ENCODE peak calls at places on chromosomes 7 and 10, in nine cellular contexts. V, E, S, B, Z, D, I, H and Y are unnamed samples.

GRCh38 chr10:70357447-70358035 is 24.9 kb downstream of the LRRC20 start:
- DNase-seq in H (no peak), V (no peak), I (no peak), Z (no peak), B (no peak), D (no peak), E (no peak), S (no peak), Y (no peak)

GRCh38 chr7:12827920-12828319 is 140.5 kb downstream of the ARL4A start:
- DNase-seq in B (no peak), D (no peak), I (no peak), E (no peak), V (no peak), S (no peak), H (no peak), Z (no peak), Y (no peak)

GRCh38 chr7:27955596-27955995 is 215.6 kb downstream of the TAX1BP1 start:
- DNase-seq in E (no peak), S (no peak), B (no peak), D (no peak), Z (no peak), I (no peak), V (no peak), H (no peak), Y (no peak)

GRCh38 chr7:130162196-130162595 is 43.0 kb downstream of the TMEM209 start:
- DNase-seq in E (no peak), D (no peak), I (no peak), Z (no peak), B (no peak), S (no peak), H (no peak), V (no peak), Y (peak; percentile 59)

GRCh38 chr10:34187201-34187600 is 627.9 kb downstream of the PARD3 start:
- DNase-seq in V (peak; percentile 33), S (no peak), I (no peak), H (no peak), B (no peak), E (no peak), Z (no peak), D (no peak), Y (no peak)

GRCh38 chr10:110797416-110797815 is 74.3 kb upstream of the PDCD4 start:
- DNase-seq in I (no peak), B (no peak), S (no peak), E (no peak), D (no peak), Z (no peak), H (no peak), V (no peak), Y (no peak)

GRCh38 chr7:112031689-112032088 is 174.5 kb downstream of the DOCK4 start:
- DNase-seq in Z (no peak), E (no peak), V (no peak), I (no peak), S (no peak), B (no peak), H (no peak), D (no peak), Y (no peak)

GRCh38 chr10:130179640-130180039 is 43.4 kb downstream of the GLRX3 start:
- DNase-seq in H (no peak), Z (peak; percentile 65), I (no peak), E (no peak), B (peak; percentile 63), V (peak; percentile 89), D (no peak), S (peak; percentile 81), Y (no peak)

GRCh38 chr7:142468871-142469652 is 211.2 kb upstream of the PRSS58 start:
- DNase-seq in H (no peak), V (no peak), S (no peak), I (no peak), B (no peak), D (no peak), E (no peak), Z (no peak), Y (no peak)

GRCh38 chr7:25894002-25894901 is 257.7 kb upstream of the NFE2L3 start:
- DNase-seq in Z (peak; percentile 43), D (no peak), B (peak; percentile 24), H (no peak), I (no peak), S (peak; percentile 84), V (no peak), E (no peak), Y (no peak)
- TF ChIP-seq CTCF in Z (no peak), D (no peak), B (no peak), H (no peak), I (peak; percentile 22), S (no peak), V (no peak), E (no peak), Y (no peak)

DNA sequence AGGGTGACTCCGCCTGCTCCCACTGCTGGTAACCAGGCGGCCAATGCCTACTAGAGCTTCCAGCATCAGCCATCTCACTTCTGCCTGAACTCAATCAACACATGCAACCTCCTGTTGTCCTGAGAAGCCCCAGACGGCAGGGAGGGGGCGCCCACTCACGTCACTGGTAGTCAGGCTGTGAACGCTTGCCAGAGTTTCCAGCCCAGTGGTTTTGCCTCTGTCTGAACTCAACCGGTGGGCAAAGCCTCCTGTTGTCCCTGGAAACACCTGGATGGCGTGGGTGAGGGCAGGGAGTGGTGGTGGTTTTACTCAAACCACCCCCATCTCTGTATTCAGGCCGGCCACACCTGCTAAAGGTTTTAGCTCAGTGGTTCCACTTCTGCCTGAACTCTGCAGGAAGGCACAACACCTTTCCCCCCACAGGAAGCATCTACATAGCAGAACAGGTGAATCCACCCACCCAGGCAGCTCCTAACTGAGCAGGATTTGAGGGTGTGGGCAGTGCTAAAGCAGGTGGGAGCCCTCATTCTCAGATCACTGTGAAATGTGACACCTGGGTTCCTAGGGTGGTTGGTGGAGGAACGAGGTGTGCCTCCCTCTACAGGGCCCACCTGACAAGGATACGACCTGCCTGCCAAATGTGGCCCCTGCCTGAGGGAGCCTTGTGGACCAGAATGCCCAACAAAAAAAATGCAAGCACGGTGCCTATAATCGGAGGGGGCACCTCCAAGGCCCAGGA is 563.0 kb upstream of the SEMA3D start:
- DNase-seq in S (peak; percentile 83), D (no peak), H (no peak), I (no peak), B (no peak), Z (no peak), E (no peak), V (no peak), Y (no peak)
- TF ChIP-seq CTCF in S (no peak), D (no peak), H (no peak), I (no peak), B (no peak), Z (no peak), E (no peak), V (no peak), Y (no peak)

GRCh38 chr10:103714232-103714891 is 141.0 kb downstream of the SH3PXD2A start:
- DNase-seq in Z (no peak), I (no peak), V (no peak), E (no peak), B (no peak), D (no peak), H (no peak), S (no peak), Y (no peak)

GRCh38 chr10:103715430-103715829 is 139.9 kb downstream of the SH3PXD2A start:
- DNase-seq in E (no peak), H (no peak), I (no peak), V (peak; percentile 70), S (no peak), Z (no peak), D (no peak), B (no peak), Y (no peak)

GRCh38 chr10:103717341-103718246 is 137.8 kb downstream of the SH3PXD2A start:
- DNase-seq in I (no peak), B (no peak), E (no peak), S (peak; percentile 66), H (no peak), Z (no peak), V (no peak), D (no peak), Y (no peak)

GRCh38 chr10:103718247-103718620 is 137.1 kb downstream of the SH3PXD2A start:
- DNase-seq in Z (no peak), V (no peak), I (no peak), S (no peak), H (no peak), D (no peak), B (no peak), E (no peak), Y (no peak)

DNA sequence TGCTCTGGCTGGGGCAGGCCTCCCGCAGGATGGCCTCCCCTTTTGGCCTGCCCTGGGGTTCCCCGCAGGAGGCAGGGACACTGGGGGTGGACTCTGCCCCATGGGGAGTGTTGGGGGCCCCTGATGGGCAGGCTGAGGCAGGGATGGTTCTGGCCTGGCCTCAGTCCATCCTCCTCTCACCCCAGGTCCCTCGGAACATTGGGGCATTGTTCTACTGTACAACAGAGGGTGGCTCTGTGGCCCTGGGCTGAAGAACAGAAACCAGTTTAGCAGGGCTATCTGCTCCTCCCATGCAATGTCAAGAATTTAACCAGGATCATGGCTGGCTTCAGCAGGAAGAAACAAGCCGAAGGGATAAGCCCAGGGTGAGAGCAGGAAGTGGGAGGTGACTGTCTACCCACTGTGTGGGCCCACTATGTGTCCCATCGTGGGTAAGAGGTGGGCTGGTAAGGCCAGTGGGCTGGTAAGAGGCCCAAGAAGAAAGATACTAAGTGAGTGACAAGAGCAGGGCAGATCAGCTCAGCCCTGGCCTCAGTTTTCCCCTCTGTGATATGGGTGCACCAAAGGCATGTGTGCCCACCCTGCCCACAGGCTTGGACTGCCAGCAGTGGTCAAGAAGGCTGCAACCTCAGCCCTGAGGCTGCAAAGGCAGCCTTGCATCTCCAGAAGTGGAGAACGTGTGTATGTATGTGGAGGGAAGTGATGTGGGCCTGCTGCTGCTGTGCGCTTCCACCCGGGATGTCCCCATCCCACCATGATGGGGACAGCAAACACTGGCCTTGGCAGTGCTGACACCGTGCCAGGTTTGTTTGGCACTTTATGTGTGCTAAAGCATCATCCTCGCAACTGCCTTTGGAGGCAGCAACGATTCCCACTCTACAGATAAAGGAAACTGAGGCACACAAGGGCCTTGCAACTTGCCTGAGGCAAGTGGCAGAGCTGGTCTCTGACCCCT is 138.9 kb downstream of the SH3PXD2A start:
- DNase-seq in Z (no peak), E (no peak), S (no peak), H (no peak), D (no peak), B (no peak), V (no peak), I (no peak), Y (no peak)
- TF ChIP-seq CTCF in Z (no peak), E (no peak), S (no peak), H (no peak), D (no peak), B (no peak), V (no peak), I (no peak), Y (no peak)

DNA sequence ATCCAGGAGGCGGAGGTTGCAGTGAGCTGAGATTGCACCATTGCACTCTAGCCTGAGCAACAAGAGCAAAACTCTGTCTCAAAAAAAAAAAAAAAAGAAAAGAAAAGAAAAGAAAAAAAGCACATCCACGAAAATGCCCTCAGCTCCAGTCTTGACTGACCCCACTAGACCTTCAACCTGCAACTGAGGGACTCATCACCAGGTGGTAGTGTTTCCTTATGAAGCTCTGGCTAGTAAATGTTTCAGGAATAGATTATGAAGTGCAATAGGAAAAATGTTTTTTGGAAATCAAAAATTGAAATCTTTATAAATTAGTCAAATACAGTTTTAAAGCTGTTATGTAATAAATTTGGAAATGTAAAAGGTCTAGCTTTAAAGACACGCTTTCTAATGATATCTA is 22.4 kb downstream of the TLL2 start:
- DNase-seq in E (no peak), S (no peak), Z (no peak), B (no peak), V (peak; percentile 7), I (no peak), D (no peak), H (no peak), Y (no peak)
- TF ChIP-seq CTCF in E (no peak), S (peak; percentile 70), Z (peak; percentile 23), B (no peak), V (peak; percentile 10), I (peak; percentile 41), D (no peak), H (peak; percentile 24), Y (peak; percentile 47)